ENCODE peak calls at places on chromosomes 2 and 18, in six cellular contexts. E is activated T-helper 1 cell treated with Interleukin-2 at 50 U/mL for 16 hours, U is cardiac fibroblast, A is SHP77, W is WERI-Rb-1, C is HCT116. N is an unnamed sample.

GRCh38 chr2:173299764-173300163 is 54.9 kb upstream of the CDCA7 start:
- DNase-seq in E (no peak), W (peak; percentile 24), A (no peak), U (no peak), C (no peak), N (no peak)

GRCh38 chr18:54765636-54766035 is 62.6 kb upstream of the RAB27B start:
- DNase-seq in A (no peak), U (peak; percentile 31), E (no peak), C (no peak), W (no peak), N (no peak)

GRCh38 chr2:149166958-149167810 is 128.7 kb downstream of the LYPD6B start:
- DNase-seq in A (no peak), E (no peak), U (no peak), C (peak; percentile 10), W (no peak), N (no peak)

GRCh38 chr2:48109491-48110204 is 203.3 kb upstream of the FBXO11 start:
- DNase-seq in W (no peak), A (no peak), E (no peak), U (no peak), C (no peak), N (no peak)

GRCh38 chr2:172403881-172404470 is 23.4 kb upstream of the ITGA6 start:
- DNase-seq in E (no peak), C (no peak), A (no peak), W (no peak), U (no peak), N (no peak)

GRCh38 chr2:31138037-31138962 is at the start of gene GALNT14:
- DNase-seq in E (no peak), C (no peak), A (no peak), W (peak; percentile 87), U (peak; percentile 23), N (no peak)

GRCh38 chr2:212032032-212032431 is 506.6 kb downstream of the ERBB4 start:
- DNase-seq in W (no peak), A (no peak), C (no peak), U (peak; percentile 75), E (no peak), N (no peak)

GRCh38 chr2:120177011-120177621 is 46.1 kb downstream of the TMEM185B start:
- DNase-seq in U (peak; percentile 12), C (no peak), A (no peak), W (no peak), E (peak; percentile 71), N (no peak)

GRCh38 chr2:174682578-174683391 is 81.5 kb downstream of the CHRNA1 start:
- DNase-seq in A (no peak), E (peak; percentile 42), U (peak; percentile 67), C (no peak), W (peak; percentile 60), N (no peak)

GRCh38 chr2:41337956-41338355 is 709.9 kb upstream of the PKDCC start:
- DNase-seq in U (no peak), W (no peak), C (no peak), E (no peak), A (no peak), N (no peak)

GRCh38 chr2:237697586-237698337 is 70.4 kb downstream of the LRRFIP1 start:
- DNase-seq in W (no peak), E (no peak), C (no peak), U (no peak), A (no peak), N (no peak)

GRCh38 chr2:219570924-219571310 is 422 bp downstream of the OBSL1 start:
- DNase-seq in E (no peak), W (no peak), A (no peak), C (no peak), U (peak; percentile 31), N (no peak)

GRCh38 chr2:134738150-134738865 is 19.5 kb upstream of the TMEM163 start:
- DNase-seq in U (no peak), A (no peak), W (no peak), E (no peak), C (no peak), N (no peak)

GRCh38 chr2:202376460-202377307 is 557 bp downstream of the BMPR2 start:
- DNase-seq in W (peak; percentile 42), U (peak; percentile 48), E (no peak), C (no peak), A (peak; percentile 17), N (no peak)

GRCh38 chr18:23908827-23909226 is 105.7 kb upstream of the TTC39C start:
- DNase-seq in U (no peak), C (no peak), W (no peak), E (no peak), A (no peak), N (no peak)

GRCh38 chr2:58521803-58522602 is 280.9 kb upstream of the FANCL start:
- DNase-seq in C (no peak), U (no peak), A (peak; percentile 18), W (no peak), E (no peak), N (no peak)

GRCh38 chr2:64852771-64853241 is 136.4 kb upstream of the SLC1A4 start:
- DNase-seq in A (no peak), C (no peak), U (no peak), E (no peak), W (no peak), N (no peak)

GRCh38 chr18:57353940-57354461 is 1.6 kb downstream of the ST8SIA3 start:
- DNase-seq in A (peak; percentile 48), E (no peak), C (no peak), U (peak; percentile 36), W (peak; percentile 64), N (no peak)

GRCh38 chr2:11391941-11392266 is 47.5 kb upstream of the ROCK2 start:
- DNase-seq in U (no peak), E (no peak), A (no peak), C (no peak), W (no peak), N (no peak)

GRCh38 chr2:26561376-26561775 is 79.8 kb downstream of the CIB4 start:
- DNase-seq in U (no peak), E (no peak), A (no peak), C (no peak), W (no peak), N (no peak)

GRCh38 chr2:118774458-118775133 is 72.9 kb downstream of the EN1 start:
- DNase-seq in E (no peak), C (no peak), W (peak; percentile 39), A (no peak), U (peak; percentile 42), N (no peak)

GRCh38 chr2:35973737-35974132 is 381.8 kb upstream of the CRIM1 start:
- DNase-seq in E (no peak), W (no peak), U (peak; percentile 53), A (no peak), C (no peak), N (no peak)

GRCh38 chr2:188381614-188382013 is 89.9 kb downstream of the GULP1 start:
- DNase-seq in E (no peak), W (no peak), U (peak; percentile 73), C (peak; percentile 83), A (no peak), N (no peak)

GRCh38 chr2:11738589-11739436 is 7.6 kb upstream of the LPIN1 start:
- DNase-seq in W (peak; percentile 88), A (peak; percentile 84), U (peak; percentile 94), C (peak; percentile 39), E (no peak), N (no peak)

GRCh38 chr2:222568866-222569265 is 87.0 kb downstream of the FARSB start:
- DNase-seq in U (peak; percentile 70), W (no peak), C (no peak), E (no peak), A (no peak), N (no peak)

GRCh38 chr2:119383410-119384140 is 16.8 kb downstream of the DBI start:
- DNase-seq in U (no peak), W (peak; percentile 25), A (no peak), C (no peak), E (no peak), N (no peak)

GRCh38 chr18:14976736-14977430 is 228.9 kb downstream of the ANKRD30B start:
- DNase-seq in W (no peak), U (peak; percentile 42), E (no peak), C (no peak), A (no peak), N (no peak)

GRCh38 chr2:128277961-128278681 is 40.5 kb downstream of the HS6ST1 start:
- DNase-seq in E (no peak), A (no peak), C (no peak), U (no peak), W (no peak), N (no peak)

N was measured in esophagus squamous epithelium.